ENCODE peak calls at places on chromosomes 11 and 22, in four cellular contexts. Q, M, G and L are unnamed samples.

GRCh38 chr11:19552100-19552499 is 160.5 kb upstream of the NAV2 start:
- DNase-seq in Q (no peak), M (no peak), G (no peak), L (no peak)

GRCh38 chr11:78290293-78291176 is 101.8 kb downstream of the USP35 start:
- DNase-seq in Q (no peak), M (no peak), G (no peak), L (peak; percentile 85)

GRCh38 chr11:78759067-78759466 is 184.4 kb upstream of the NARS2 start:
- DNase-seq in Q (peak; percentile 74), M (no peak), G (no peak), L (no peak)

GRCh38 chr11:129117595-129118350 is 74.4 kb downstream of the ARHGAP32 start:
- DNase-seq in Q (peak; percentile 85), M (peak; percentile 63), G (no peak), L (peak; percentile 74)

GRCh38 chr22:25966448-25966913 is 202.8 kb upstream of the SEZ6L start:
- DNase-seq in Q (no peak), M (no peak), G (no peak), L (no peak)

GRCh38 chr11:59582006-59582405 is 33.6 kb downstream of the OSBP start:
- DNase-seq in Q (no peak), M (no peak), G (no peak), L (no peak)

GRCh38 chr11:68471360-68472340 is 11.1 kb downstream of the PPP6R3 start:
- DNase-seq in Q (no peak), M (no peak), G (no peak), L (peak; percentile 63)

GRCh38 chr11:111479666-111480065 is 32.5 kb downstream of the BTG4 start:
- DNase-seq in Q (no peak), M (no peak), G (no peak), L (no peak)

GRCh38 chr11:101401245-101401644 is 182.6 kb downstream of the TRPC6 start:
- DNase-seq in Q (no peak), M (no peak), G (no peak), L (peak; percentile 73)

GRCh38 chr11:12232160-12232559 is 121.8 kb downstream of the MICAL2 start:
- DNase-seq in Q (no peak), M (no peak), G (no peak), L (peak; percentile 38)

GRCh38 chr11:115396533-115396932 is 107.7 kb downstream of the CADM1 start:
- DNase-seq in Q (no peak), M (no peak), G (no peak), L (no peak)

GRCh38 chr11:14073821-14074529 is 111.5 kb downstream of the SPON1 start:
- DNase-seq in Q (no peak), M (no peak), G (no peak), L (peak; percentile 96)

GRCh38 chr11:111635706-111636045 is 33.4 kb downstream of the SIK2 start:
- DNase-seq in Q (no peak), M (peak; percentile 62), G (peak; percentile 15), L (peak; percentile 76)

GRCh38 chr11:78812513-78813293 is 238.0 kb upstream of the NARS2 start:
- DNase-seq in Q (peak; percentile 12), M (no peak), G (no peak), L (no peak)

GRCh38 chr11:69524991-69525411 is 43.5 kb downstream of the LINC01488 start:
- DNase-seq in Q (no peak), M (no peak), G (no peak), L (no peak)

GRCh38 chr11:131481317-131481716 is 110.9 kb downstream of the NTM start:
- DNase-seq in Q (no peak), M (no peak), G (no peak), L (peak; percentile 3)

GRCh38 chr11:110858556-110858921 is 146.3 kb upstream of the ARHGAP20 start:
- DNase-seq in Q (no peak), M (no peak), G (no peak), L (peak; percentile 21)

GRCh38 chr11:133947298-133947905 is 9.4 kb downstream of the IGSF9B start:
- DNase-seq in Q (peak; percentile 47), M (no peak), G (no peak), L (peak; percentile 32)

GRCh38 chr11:12677131-12677530 is 2.9 kb downstream of the TEAD1 start:
- DNase-seq in Q (no peak), M (no peak), G (no peak), L (no peak)

GRCh38 chr11:58731819-58732218 is at the start of gene GLYAT:
- DNase-seq in Q (no peak), M (no peak), G (no peak), L (no peak)

GRCh38 chr22:32080904-32081303 is 37.8 kb downstream of the SLC5A1 start:
- DNase-seq in Q (peak; percentile 26), M (no peak), G (no peak), L (peak; percentile 53)

GRCh38 chr11:18203723-18204122 is 31.1 kb downstream of the MRGPRX4 start:
- DNase-seq in Q (no peak), M (no peak), G (no peak), L (no peak)

GRCh38 chr22:41181349-41182241 is 23.5 kb upstream of the L3MBTL2 start:
- DNase-seq in Q (peak; percentile 36), M (no peak), G (no peak), L (peak; percentile 90)

GRCh38 chr22:23522642-23523251 is 57.3 kb downstream of the IGLL1 start:
- DNase-seq in Q (no peak), M (no peak), G (no peak), L (no peak)

GRCh38 chr11:133078591-133079179 is 453.6 kb downstream of the OPCML start:
- DNase-seq in Q (peak; percentile 75), M (peak; percentile 18), G (no peak), L (peak; percentile 42)

GRCh38 chr11:64747961-64748715 is 4.2 kb upstream of the RASGRP2 start:
- DNase-seq in Q (no peak), M (no peak), G (no peak), L (peak; percentile 91)

GRCh38 chr11:65180877-65181568 is 705 bp upstream of the CAPN1 start:
- DNase-seq in Q (peak; percentile 48), M (no peak), G (no peak), L (peak; percentile 53)

GRCh38 chr11:101354801-101355200 is 225.2 kb upstream of the PGR start:
- DNase-seq in Q (no peak), M (no peak), G (no peak), L (no peak)

GRCh38 chr11:95682552-95682951 is 107.0 kb downstream of the FAM76B start:
- DNase-seq in Q (no peak), M (no peak), G (no peak), L (peak; percentile 60)

GRCh38 chr11:79431535-79431934 is 9.3 kb downstream of the TENM4 start:
- DNase-seq in Q (no peak), M (no peak), G (no peak), L (no peak)